ENCODE peak calls at places on chromosomes 6 and 20, in five cellular contexts. L is lung, D is mammary epithelial cell, P is AG09309, N is HFF-Myc. B is an unnamed sample.

GRCh38 chr6:71556141-71556540 is 267.5 kb downstream of the OGFRL1 start:
- DNase-seq in D (no peak), P (no peak), N (no peak), L (no peak), B (no peak)

GRCh38 chr6:144379356-144379755 is 94.2 kb downstream of the UTRN start:
- DNase-seq in L (no peak), P (no peak), D (no peak), N (no peak), B (no peak)

GRCh38 chr6:133953634-133954415 is 801 bp downstream of the TBPL1 start:
- DNase-seq in D (no peak), N (no peak), L (no peak), P (no peak), B (no peak)

GRCh38 chr20:61370841-61371303 is 118.8 kb downstream of the CDH4 start:
- DNase-seq in D (no peak), L (no peak), P (no peak), N (no peak), B (no peak)

GRCh38 chr6:128463942-128464341 is 56.5 kb downstream of the PTPRK start:
- DNase-seq in D (no peak), L (no peak), P (no peak), N (no peak), B (peak)

GRCh38 chr20:57412347-57413029 is 21.3 kb downstream of the RBM38 start:
- DNase-seq in L (no peak), N (no peak), P (no peak), D (no peak), B (no peak)

GRCh38 chr20:19850190-19850533 is 92.1 kb downstream of the RIN2 start:
- DNase-seq in L (no peak), P (no peak), N (no peak), D (no peak), B (no peak)

GRCh38 chr6:4125933-4126864 is 9.2 kb downstream of the ECI2 start:
- DNase-seq in L (no peak), N (peak), P (peak), D (peak), B (peak)

GRCh38 chr20:3706774-3707507 is 5.5 kb downstream of the SIGLEC1 start:
- DNase-seq in P (no peak), N (no peak), L (no peak), D (no peak), B (no peak)

GRCh38 chr6:145891126-145891525 is 73.0 kb downstream of the SHPRH start:
- DNase-seq in N (no peak), L (no peak), P (peak), D (no peak), B (peak)

GRCh38 chr6:167093922-167094432 is 28.9 kb upstream of the CCR6 start:
- DNase-seq in P (no peak), L (no peak), D (no peak), N (no peak), B (no peak)

GRCh38 chr20:35954907-35955251 is 577 bp upstream of the SCAND1 start:
- DNase-seq in N (no peak), L (no peak), D (no peak), P (no peak), B (peak)

DNA sequence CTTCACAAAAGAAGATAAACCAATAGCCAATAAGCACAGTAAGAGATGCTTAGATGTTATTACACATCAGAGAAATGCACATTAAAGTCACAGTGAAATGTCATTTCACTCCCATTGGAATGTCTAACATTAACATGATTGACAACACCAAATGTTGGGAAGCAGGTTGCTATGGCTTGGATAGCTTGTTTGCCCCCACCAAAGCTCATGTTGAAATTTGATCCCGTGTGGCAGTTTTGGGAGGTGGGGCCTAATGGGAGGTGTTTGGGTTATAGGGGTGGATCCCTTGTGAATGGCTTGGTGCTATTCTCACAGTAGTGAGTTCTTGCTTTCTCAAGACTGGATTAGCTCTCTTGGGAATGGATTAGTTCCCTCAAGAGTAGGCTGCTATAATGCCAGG is 44.8 kb downstream of the MRAP2 start:
- DNase-seq in L (no peak), N (no peak), D (no peak), P (no peak), B (no peak)
- H3K4me3 ChIP-seq in L (no peak), N (no peak), D (no peak), P (no peak), B (no peak)

GRCh38 chr20:63955846-63956663 is at the start of gene UCKL1:
- DNase-seq in N (peak), L (peak), P (peak), D (peak), B (peak)
- TF ChIP-seq CTCF in N (no peak), L (no peak), P (no peak), D (no peak), B (no peak)

GRCh38 chr6:150704447-150705192 is 104.9 kb downstream of the PLEKHG1 start:
- DNase-seq in D (no peak), N (no peak), L (no peak), P (no peak), B (no peak)
- H3K4me3 ChIP-seq in D (no peak), N (no peak), L (no peak), P (no peak), B (no peak)

GRCh38 chr20:42483694-42484303 is 705.9 kb downstream of the PTPRT start:
- DNase-seq in N (no peak), L (no peak), P (no peak), D (no peak), B (no peak)
- TF ChIP-seq CTCF in N (peak), L (no peak), P (no peak), D (peak), B (no peak)

GRCh38 chr20:63767456-63767855 is 27.9 kb downstream of the SLC2A4RG start:
- DNase-seq in D (no peak), N (no peak), P (no peak), L (no peak), B (no peak)

GRCh38 chr20:63765918-63766317 is 26.3 kb downstream of the SLC2A4RG start:
- DNase-seq in N (no peak), D (no peak), L (no peak), P (no peak), B (no peak)

GRCh38 chr20:63766695-63767426 is 27.3 kb downstream of the SLC2A4RG start:
- DNase-seq in P (no peak), N (no peak), L (no peak), D (no peak), B (no peak)

GRCh38 chr20:63767886-63768285 is 28.3 kb downstream of the SLC2A4RG start:
- DNase-seq in D (no peak), L (no peak), P (no peak), N (no peak), B (no peak)

GRCh38 chr20:63765082-63765873 is 25.7 kb downstream of the SLC2A4RG start:
- DNase-seq in L (no peak), N (no peak), P (no peak), D (no peak), B (no peak)
- H3K4me3 ChIP-seq in L (no peak), N (no peak), P (no peak), D (no peak), B (no peak)

DNA sequence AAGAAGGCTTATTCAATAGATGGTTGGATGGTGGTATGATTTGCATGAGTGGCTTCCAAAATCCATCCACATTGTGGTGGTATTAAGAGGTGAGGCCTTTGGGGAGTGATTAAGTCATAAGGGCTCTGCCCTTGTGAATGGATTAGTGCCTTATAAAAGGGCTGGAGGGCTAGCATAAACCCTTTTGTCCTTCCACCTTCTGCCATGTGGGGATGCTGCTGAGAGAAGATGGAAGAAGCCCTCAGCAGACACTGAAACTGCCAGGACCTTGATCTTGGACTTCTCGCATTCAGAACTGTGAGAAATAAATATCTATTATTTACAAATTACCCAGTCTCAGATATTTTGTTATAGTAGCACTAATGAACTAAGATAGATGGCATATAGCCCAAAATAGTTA is 27.8 kb upstream of the SRPK1 start:
- DNase-seq in D (no peak), N (no peak), P (no peak), L (no peak), B (peak)
- TF ChIP-seq CTCF in D (no peak), N (peak), P (peak), L (no peak), B (peak)

DNA sequence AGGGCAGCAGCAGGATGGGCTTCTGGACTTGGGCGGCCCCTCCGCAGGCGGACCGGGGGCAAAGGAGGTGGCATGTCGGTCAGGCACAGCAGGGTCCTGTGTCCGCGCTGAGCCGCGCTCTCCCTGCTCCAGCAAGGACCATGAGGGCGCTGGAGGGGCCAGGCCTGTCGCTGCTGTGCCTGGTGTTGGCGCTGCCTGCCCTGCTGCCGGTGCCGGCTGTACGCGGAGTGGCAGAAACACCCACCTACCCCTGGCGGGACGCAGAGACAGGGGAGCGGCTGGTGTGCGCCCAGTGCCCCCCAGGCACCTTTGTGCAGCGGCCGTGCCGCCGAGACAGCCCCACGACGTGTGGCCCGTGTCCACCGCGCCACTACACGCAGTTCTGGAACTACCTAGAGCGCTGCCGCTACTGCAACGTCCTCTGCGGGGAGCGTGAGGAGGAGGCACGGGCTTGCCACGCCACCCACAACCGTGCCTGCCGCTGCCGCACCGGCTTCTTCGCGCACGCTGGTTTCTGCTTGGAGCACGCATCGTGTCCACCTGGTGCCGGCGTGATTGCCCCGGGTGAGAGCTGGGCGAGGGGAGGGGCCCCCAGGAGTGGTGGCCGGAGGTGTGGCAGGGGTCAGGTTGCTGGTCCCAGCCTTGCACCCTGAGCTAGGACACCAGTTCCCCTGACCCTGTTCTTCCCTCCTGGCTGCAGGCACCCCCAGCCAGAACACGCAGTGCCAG is at the start of gene TNFRSF6B:
- DNase-seq in N (no peak), L (no peak), D (no peak), P (no peak), B (no peak)
- H3K4me3 ChIP-seq in N (peak), L (peak), D (peak), P (peak), B (peak)

B was measured in fibroblast of villous mesenchyme.